ENCODE peak calls at places on chromosomes 2 and 18, in four cellular contexts. P is AG09309, V is tibial nerve, S is gastrocnemius medialis. Z is an unnamed sample.

GRCh38 chr18:42030586-42031182 is 75.7 kb downstream of the PIK3C3 start:
- DNase-seq in P (no peak), S (no peak), V (no peak), Z (no peak)

GRCh38 chr2:25029183-25029554 is 12.7 kb upstream of the EFR3B start:
- DNase-seq in P (no peak), V (no peak), S (peak; percentile 48), Z (no peak)

GRCh38 chr18:69559604-69560003 is 158.9 kb downstream of the DOK6 start:
- DNase-seq in P (no peak), V (no peak), S (no peak), Z (no peak)

GRCh38 chr18:48997985-48998831 is 47.4 kb upstream of the SMAD7 start:
- DNase-seq in V (no peak), P (peak; percentile 92), S (peak; percentile 69), Z (peak; percentile 96)

GRCh38 chr2:67560818-67561221 is 163.7 kb downstream of the ETAA1 start:
- DNase-seq in S (no peak), P (no peak), V (no peak), Z (no peak)

GRCh38 chr2:100819365-100820345 is at the start of gene NPAS2:
- DNase-seq in P (no peak), V (peak; percentile 15), S (peak; percentile 29), Z (no peak)

GRCh38 chr2:10444463-10444862 is 3.7 kb downstream of the ODC1 start:
- DNase-seq in V (no peak), P (no peak), S (no peak), Z (no peak)

GRCh38 chr18:42141439-42141838 is 186.4 kb downstream of the PIK3C3 start:
- DNase-seq in V (no peak), S (no peak), P (no peak), Z (no peak)

GRCh38 chr2:84865181-84865783 is 15.6 kb downstream of the TRABD2A start:
- DNase-seq in P (no peak), S (no peak), V (no peak), Z (no peak)

GRCh38 chr2:25252291-25253152 is 84.1 kb upstream of the POMC start:
- DNase-seq in P (no peak), V (peak; percentile 32), S (no peak), Z (no peak)

GRCh38 chr18:54382733-54383252 is 25.1 kb downstream of the C18orf54 start:
- DNase-seq in V (no peak), P (no peak), S (no peak), Z (no peak)

GRCh38 chr2:172106128-172106961 is 3.6 kb upstream of the DLX2 start:
- DNase-seq in S (no peak), P (no peak), V (no peak), Z (no peak)

GRCh38 chr2:3492951-3493609 is 26.3 kb downstream of the ADI1 start:
- DNase-seq in P (peak; percentile 62), V (peak; percentile 75), S (peak; percentile 65), Z (no peak)

GRCh38 chr2:150620860-150621259 is 133.4 kb upstream of the RND3 start:
- DNase-seq in V (no peak), P (peak; percentile 81), S (no peak), Z (no peak)

GRCh38 chr18:46720521-46720920 is 36.3 kb downstream of the ST8SIA5 start:
- DNase-seq in S (no peak), P (no peak), V (no peak), Z (no peak)

GRCh38 chr2:53751728-53752127 is 15.9 kb upstream of the CHAC2 start:
- DNase-seq in S (no peak), P (no peak), V (no peak), Z (no peak)

GRCh38 chr18:48230459-48231113 is 178.6 kb downstream of the ZBTB7C start:
- DNase-seq in S (peak; percentile 64), P (no peak), V (peak; percentile 60), Z (no peak)

GRCh38 chr2:3097804-3098203 is 279.8 kb downstream of the EIPR1 start:
- DNase-seq in V (no peak), S (no peak), P (no peak), Z (no peak)

GRCh38 chr2:46963961-46964673 is 48.5 kb upstream of the MCFD2 start:
- DNase-seq in V (no peak), S (no peak), P (no peak), Z (no peak)

GRCh38 chr2:25197336-25198208 is 29.2 kb upstream of the POMC start:
- DNase-seq in P (no peak), S (no peak), V (no peak), Z (no peak)

GRCh38 chr2:144509001-144509545 is 10.8 kb downstream of the ZEB2 start:
- DNase-seq in S (no peak), P (no peak), V (no peak), Z (no peak)

GRCh38 chr18:13220326-13220991 is 1.9 kb downstream of the LDLRAD4 start:
- DNase-seq in V (no peak), S (peak; percentile 44), P (no peak), Z (no peak)

GRCh38 chr18:13219576-13219975 is 1.0 kb downstream of the LDLRAD4 start:
- DNase-seq in P (no peak), V (no peak), S (no peak), Z (no peak)

GRCh38 chr18:13218376-13219011 is at the start of gene LDLRAD4:
- DNase-seq in V (no peak), P (no peak), S (peak; percentile 33), Z (no peak)

GRCh38 chr18:13217971-13218375 is 587 bp upstream of the LDLRAD4 start:
- DNase-seq in S (no peak), P (no peak), V (no peak), Z (no peak)

GRCh38 chr18:13219012-13219396 is 444 bp downstream of the LDLRAD4 start:
- DNase-seq in V (no peak), S (no peak), P (no peak), Z (no peak)
- H3K4me3 ChIP-seq in V (peak overlapping the region; percentile 63), S (peak overlapping the region; percentile 78), P (no peak overlapping the region), Z (no peak overlapping the region)

DNA sequence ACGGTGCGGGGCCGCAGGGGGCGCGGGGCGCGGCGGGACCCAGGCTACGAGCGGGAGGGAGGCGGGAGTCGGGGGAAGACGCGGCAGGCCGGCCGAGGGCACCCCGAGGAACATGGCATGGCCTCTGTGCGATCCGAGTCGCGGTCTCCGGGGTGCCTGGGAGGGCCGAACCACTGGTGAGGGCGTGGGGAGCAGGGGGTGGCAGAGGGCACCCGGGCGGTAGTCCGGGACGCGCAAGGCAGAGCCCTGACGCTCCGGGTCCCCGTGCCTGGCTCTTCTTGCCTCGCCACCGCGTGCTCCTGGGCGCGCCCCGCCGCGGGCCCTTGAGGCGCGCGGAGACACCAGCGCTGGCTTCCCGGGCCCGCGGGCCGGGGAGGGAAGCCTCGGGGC is 4.2 kb downstream of the SOX11 start:
- DNase-seq in V (no peak), S (no peak), P (no peak), Z (no peak)
- H3K4me3 ChIP-seq in V (no peak overlapping the region), S (peak overlapping the region; percentile 37), P (peak overlapping the region; percentile 34), Z (peak overlapping the region; percentile 59)

GRCh38 chr18:32255570-32255969 is 65.7 kb downstream of the MEP1B start:
- DNase-seq in V (no peak), P (no peak), S (no peak), Z (no peak)

GRCh38 chr18:32258148-32258547 is 68.3 kb downstream of the MEP1B start:
- DNase-seq in V (no peak), S (no peak), P (no peak), Z (no peak)

GRCh38 chr18:32249147-32249546 is 59.3 kb downstream of the MEP1B start:
- DNase-seq in V (no peak), P (no peak), S (no peak), Z (no peak)

GRCh38 chr18:32257073-32257780 is 67.4 kb downstream of the MEP1B start:
- DNase-seq in V (no peak), P (no peak), S (no peak), Z (no peak)

GRCh38 chr18:32252461-32252860 is 62.6 kb downstream of the MEP1B start:
- DNase-seq in V (no peak), P (no peak), S (no peak), Z (no peak)
- H3K4me3 ChIP-seq in V (no peak overlapping the region), P (no peak overlapping the region), S (no peak overlapping the region), Z (no peak overlapping the region)

GRCh38 chr2:63849381-63850203 is 7.9 kb downstream of the UGP2 start:
- DNase-seq in P (no peak), V (no peak), S (no peak), Z (peak; percentile 51)
- H3K4me3 ChIP-seq in P (no peak overlapping the region), V (no peak overlapping the region), S (peak overlapping the region; percentile 21), Z (no peak overlapping the region)

DNA sequence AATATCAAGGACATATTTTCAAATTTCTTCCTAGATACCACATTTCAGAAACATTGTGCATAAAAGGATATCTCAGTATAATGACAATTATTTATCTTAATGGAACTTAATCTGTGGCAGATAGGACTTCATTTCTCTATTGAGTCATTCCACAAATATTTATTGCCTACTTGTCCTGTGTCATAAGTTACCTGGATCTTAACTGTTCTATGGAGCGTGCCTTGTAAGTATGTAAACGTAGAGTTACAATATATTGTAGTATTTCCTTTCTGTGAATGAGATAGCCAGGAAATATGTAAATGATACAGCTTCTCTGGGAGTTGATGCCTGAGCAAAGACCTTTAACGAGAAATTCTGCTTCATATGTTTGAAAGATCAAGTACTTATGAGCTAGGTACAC is 2.5 kb downstream of the AGFG1 start:
- DNase-seq in P (no peak), V (no peak), S (no peak), Z (no peak)
- H3K4me3 ChIP-seq in P (no peak overlapping the region), V (no peak overlapping the region), S (peak overlapping the region; percentile 84), Z (no peak overlapping the region)

DNA sequence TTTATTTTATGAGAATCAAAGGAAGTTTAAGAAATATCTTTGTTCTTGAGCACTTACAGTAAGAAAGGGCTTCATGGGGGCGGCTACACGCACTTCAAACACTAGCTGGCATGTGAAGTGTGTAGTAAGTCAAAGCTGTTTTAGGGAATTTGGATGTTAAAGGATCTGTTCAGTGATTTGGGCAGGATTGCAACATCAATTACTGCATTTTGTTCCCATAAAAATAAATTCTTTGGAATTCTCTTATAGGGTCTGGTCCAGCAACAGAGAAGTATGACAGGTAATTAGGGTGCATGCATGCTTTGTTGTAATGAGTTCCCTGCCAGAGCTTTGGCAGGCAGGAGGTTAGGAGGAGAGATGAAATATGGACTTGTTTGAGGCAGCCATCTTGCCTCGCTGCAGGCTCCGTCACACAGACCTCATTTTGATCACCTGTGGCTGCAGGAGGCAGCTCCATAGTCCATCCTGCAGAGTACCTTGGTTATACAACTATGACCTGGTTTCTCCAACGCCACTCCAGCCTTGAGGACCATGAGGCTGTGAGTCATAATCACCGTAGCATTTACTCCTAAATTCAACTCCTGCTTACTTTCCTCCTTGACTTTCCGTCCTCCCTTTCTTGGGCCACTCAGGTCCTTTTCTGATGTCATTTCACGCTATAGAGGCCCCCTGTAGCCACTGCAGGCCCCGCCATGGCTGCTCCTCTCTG is 26.5 kb upstream of the EML4 start:
- DNase-seq in P (no peak), V (no peak), S (no peak), Z (no peak)
- H3K4me3 ChIP-seq in P (peak overlapping the region; percentile 11), V (no peak overlapping the region), S (no peak overlapping the region), Z (no peak overlapping the region)

Z was measured in BJ.